ENCODE peak calls at places on chromosomes 6 and 20, in four cellular contexts. J, Q, X and Y are unnamed samples.

GRCh38 chr6:129312865-129313264 is 397.1 kb downstream of the ARHGAP18 start:
- DNase-seq in J (no peak), X (no peak), Q (peak; percentile 67), Y (peak; percentile 81)

GRCh38 chr6:110414669-110415296 is 592 bp downstream of the DDO start:
- DNase-seq in X (no peak), Q (no peak), J (no peak), Y (peak; percentile 32)

GRCh38 chr6:131728296-131728939 is 17.6 kb upstream of the CTAGE9 start:
- DNase-seq in J (no peak), Q (no peak), X (no peak), Y (peak; percentile 74)

GRCh38 chr20:50323209-50323608 is 132.6 kb downstream of the CEBPB start:
- DNase-seq in X (no peak), J (no peak), Q (no peak), Y (peak; percentile 60)

GRCh38 chr6:14882394-14883073 is 363.3 kb upstream of the JARID2 start:
- DNase-seq in J (no peak), Q (peak; percentile 72), X (no peak), Y (peak; percentile 32)

GRCh38 chr20:21719592-21720214 is 14.2 kb downstream of the PAX1 start:
- DNase-seq in J (no peak), Q (peak; percentile 69), X (peak; percentile 51), Y (peak; percentile 33)

GRCh38 chr6:116556065-116556464 is 2.5 kb downstream of the CALHM4 start:
- DNase-seq in X (no peak), Q (peak; percentile 4), J (no peak), Y (peak; percentile 40)

GRCh38 chr6:150770631-150771030 is 94.9 kb upstream of the MTHFD1L start:
- DNase-seq in J (no peak), X (no peak), Q (peak; percentile 5), Y (peak; percentile 39)

GRCh38 chr6:150176152-150176551 is 33.3 kb downstream of the PPP1R14C start:
- DNase-seq in X (peak; percentile 48), Q (no peak), J (no peak), Y (no peak)

GRCh38 chr6:108755257-108756240 is 92.7 kb upstream of the ARMC2 start:
- DNase-seq in X (no peak), J (no peak), Q (no peak), Y (peak; percentile 34)

GRCh38 chr20:49685161-49685601 is 28.5 kb downstream of the B4GALT5 start:
- DNase-seq in Q (no peak), X (no peak), J (no peak), Y (no peak)

GRCh38 chr20:57470212-57470522 is 54.8 kb downstream of the CTCFL start:
- DNase-seq in X (no peak), J (no peak), Q (no peak), Y (no peak)